ENCODE peak calls at places on chromosome 12, in seven cellular contexts. G is fibroblast of the conjunctiva, O is OCI-LY7, J is substantia nigra, K is ELR, A is lung, N is NCI-H748 treated with DMSO at 0.1 percent for 48 hours. H is an unnamed sample.

GRCh38 chr12:34401659-34402227 is 379.4 kb downstream of the ALG10 start:
- DNase-seq in J (no peak), K (no peak), N (no peak), A (peak; percentile 26), G (no peak), O (no peak), H (peak; percentile 34)

GRCh38 chr12:26097046-26097878 is 27.6 kb downstream of the BHLHE41 start:
- DNase-seq in G (peak; percentile 65), A (peak; percentile 70), N (peak; percentile 50), J (no peak), O (peak; percentile 64), K (peak; percentile 79), H (peak; percentile 75)

GRCh38 chr12:26488339-26488738 is 293.0 kb downstream of the SSPN start:
- DNase-seq in G (no peak), N (no peak), J (no peak), K (no peak), A (no peak), O (no peak), H (no peak)

GRCh38 chr12:100481021-100481420 is 7.4 kb downstream of the NR1H4 start:
- DNase-seq in A (no peak), O (no peak), J (no peak), N (no peak), G (no peak), K (peak; percentile 12), H (no peak)

GRCh38 chr12:52501490-52501889 is 8.4 kb upstream of the KRT6A start:
- DNase-seq in J (no peak), O (no peak), G (no peak), K (no peak), N (no peak), A (no peak), H (no peak)

GRCh38 chr12:80200414-80200813 is 101.1 kb downstream of the OTOGL start:
- DNase-seq in O (no peak), G (no peak), A (no peak), J (no peak), K (no peak), N (no peak), H (no peak)

GRCh38 chr12:4009979-4010704 is 136.9 kb upstream of the PARP11 start:
- DNase-seq in N (no peak), J (no peak), A (no peak), K (no peak), O (no peak), G (no peak), H (no peak)

GRCh38 chr12:92717202-92717601 is 14.4 kb downstream of the PLEKHG7 start:
- DNase-seq in G (peak; percentile 43), J (no peak), N (no peak), O (peak; percentile 9), K (peak; percentile 49), A (no peak), H (no peak)

GRCh38 chr12:67472551-67472950 is 176.0 kb upstream of the DYRK2 start:
- DNase-seq in N (no peak), O (no peak), J (no peak), G (no peak), K (no peak), A (no peak), H (peak; percentile 75)